ENCODE peak calls at places on chromosomes 2 and 18, in seven cellular contexts. G, V, I, D, T, K and A are unnamed samples. For H3K4me1, the result is how much of the 10 kb centered on the place peaks cover.

GRCh38 chr2:105175231-105175630 is 66.3 kb upstream of the GPR45 start:
- DNase-seq in G (no peak), V (no peak), I (no peak), D (peak), T (no peak), K (no peak), A (no peak)

GRCh38 chr18:43001821-43002220 is 113.7 kb downstream of the RIT2 start:
- DNase-seq in G (peak), V (peak), I (no peak), D (no peak), T (no peak), K (no peak), A (no peak)

GRCh38 chr2:208183937-208184336 is 5.9 kb downstream of the C2orf80 start:
- DNase-seq in G (no peak), V (no peak), I (no peak), D (no peak), T (peak), K (no peak), A (no peak)

GRCh38 chr2:187826023-187826422 is 271.8 kb upstream of the TFPI start:
- DNase-seq in G (peak), V (no peak), I (no peak), D (no peak), T (no peak), K (no peak), A (no peak)

GRCh38 chr2:85340034-85340892 is 12.5 kb upstream of the TGOLN2 start:
- DNase-seq in G (no peak), V (no peak), I (no peak), D (no peak), T (no peak), K (no peak), A (no peak)

GRCh38 chr18:9684901-9685738 is 23.0 kb upstream of the RAB31 start:
- DNase-seq in G (peak), V (peak), I (no peak), D (no peak), T (no peak), K (no peak), A (no peak)

GRCh38 chr2:202718614-202719013 is 83.8 kb downstream of the FAM117B start:
- DNase-seq in G (peak), V (peak), I (no peak), D (no peak), T (no peak), K (peak), A (no peak)

GRCh38 chr2:208255557-208256106 is 761 bp upstream of the IDH1 start:
- DNase-seq in G (no peak), V (no peak), I (no peak), D (no peak), T (no peak), K (no peak), A (no peak)

GRCh38 chr2:6917071-6917760 is at the start of gene RNF144A:
- DNase-seq in G (peak), V (peak), I (peak), D (peak), T (peak), K (no peak), A (peak)

GRCh38 chr2:118844261-118845004 is 3.0 kb downstream of the EN1 start:
- DNase-seq in G (no peak), V (no peak), I (no peak), D (no peak), T (peak), K (no peak), A (no peak)

GRCh38 chr2:230990899-230991150 is 5.1 kb upstream of the SPATA3 start:
- DNase-seq in G (no peak), V (no peak), I (no peak), D (no peak), T (no peak), K (no peak), A (no peak)

GRCh38 chr2:129464036-129464435 is 515.4 kb upstream of the RAB6C start:
- DNase-seq in G (no peak), V (no peak), I (no peak), D (no peak), T (no peak), K (no peak), A (no peak)

GRCh38 chr2:1032030-1032429 is 81.4 kb downstream of the SNTG2 start:
- DNase-seq in G (no peak), V (no peak), I (no peak), D (no peak), T (no peak), K (no peak), A (no peak)

GRCh38 chr18:26711806-26712205 is 153.7 kb downstream of the AQP4 start:
- DNase-seq in G (no peak), V (no peak), I (no peak), D (no peak), T (no peak), K (no peak), A (no peak)

GRCh38 chr2:71891155-71891554 is 256.5 kb downstream of the CYP26B1 start:
- DNase-seq in G (no peak), V (no peak), I (no peak), D (no peak), T (no peak), K (no peak), A (no peak)

GRCh38 chr2:32666704-32667103 is 38.9 kb downstream of the TTC27 start:
- DNase-seq in G (no peak), V (no peak), I (no peak), D (no peak), T (no peak), K (no peak), A (no peak)

GRCh38 chr2:88195247-88195646 is 25.1 kb downstream of the THNSL2 start:
- DNase-seq in G (no peak), V (no peak), I (no peak), D (no peak), T (no peak), K (no peak), A (no peak)

GRCh38 chr2:19609266-19609665 is 250.8 kb upstream of the OSR1 start:
- DNase-seq in G (peak), V (peak), I (no peak), D (no peak), T (no peak), K (peak), A (no peak)

GRCh38 chr2:60554649-60555065 is 1.2 kb upstream of the BCL11A start:
- DNase-seq in G (no peak), V (no peak), I (no peak), D (no peak), T (peak), K (no peak), A (no peak)

GRCh38 chr2:129224022-129224421 is 755.4 kb upstream of the RAB6C start:
- DNase-seq in G (no peak), V (no peak), I (no peak), D (no peak), T (no peak), K (no peak), A (no peak)

GRCh38 chr2:112216158-112216557 is 38.7 kb downstream of the ZC3H8 start:
- DNase-seq in G (peak), V (peak), I (no peak), D (no peak), T (no peak), K (peak), A (no peak)

GRCh38 chr2:112217854-112218253 is 37.0 kb downstream of the ZC3H8 start:
- DNase-seq in G (no peak), V (no peak), I (no peak), D (no peak), T (no peak), K (no peak), A (no peak)

GRCh38 chr2:112220831-112221230 is 34.0 kb downstream of the ZC3H8 start:
- DNase-seq in G (no peak), V (no peak), I (no peak), D (no peak), T (no peak), K (no peak), A (no peak)

DNA sequence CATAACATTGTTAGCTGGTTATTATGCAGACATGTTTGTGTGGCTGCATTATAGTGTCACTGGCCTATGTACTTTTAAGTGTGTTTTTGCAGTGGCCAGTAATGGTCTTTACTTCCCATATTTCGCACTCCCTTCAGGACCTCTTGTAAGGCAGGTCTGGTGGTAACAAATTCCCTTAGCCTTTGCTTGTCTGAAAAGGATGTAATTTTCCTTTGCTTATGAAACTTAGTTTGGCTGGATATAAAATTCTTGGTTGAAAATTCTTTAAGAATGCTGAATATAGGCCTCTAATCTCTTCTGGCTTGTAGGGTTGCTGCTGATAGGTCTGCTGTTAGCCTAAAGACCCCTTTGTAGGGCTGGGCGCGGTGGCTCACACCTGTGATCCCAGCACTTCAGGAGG is 34.7 kb downstream of the ZC3H8 start:
- DNase-seq in G (no peak), V (no peak), I (no peak), D (no peak), T (no peak), K (no peak), A (no peak)
- H3K4me1 ChIP-seq in G (under half), V (under half), I (under half), D (under half), T (under half), K (under half), A (under half)

GRCh38 chr2:212712991-212713390 is 174.4 kb upstream of the ERBB4 start:
- DNase-seq in G (no peak), V (no peak), I (no peak), D (no peak), T (no peak), K (no peak), A (no peak)

GRCh38 chr2:212709287-212709686 is 170.7 kb upstream of the ERBB4 start:
- DNase-seq in G (no peak), V (peak), I (peak), D (no peak), T (peak), K (no peak), A (no peak)

GRCh38 chr2:212713681-212714080 is 175.1 kb upstream of the ERBB4 start:
- DNase-seq in G (no peak), V (no peak), I (no peak), D (no peak), T (no peak), K (no peak), A (no peak)

GRCh38 chr2:212711851-212712250 is 173.2 kb upstream of the ERBB4 start:
- DNase-seq in G (peak), V (peak), I (no peak), D (no peak), T (no peak), K (no peak), A (no peak)

DNA sequence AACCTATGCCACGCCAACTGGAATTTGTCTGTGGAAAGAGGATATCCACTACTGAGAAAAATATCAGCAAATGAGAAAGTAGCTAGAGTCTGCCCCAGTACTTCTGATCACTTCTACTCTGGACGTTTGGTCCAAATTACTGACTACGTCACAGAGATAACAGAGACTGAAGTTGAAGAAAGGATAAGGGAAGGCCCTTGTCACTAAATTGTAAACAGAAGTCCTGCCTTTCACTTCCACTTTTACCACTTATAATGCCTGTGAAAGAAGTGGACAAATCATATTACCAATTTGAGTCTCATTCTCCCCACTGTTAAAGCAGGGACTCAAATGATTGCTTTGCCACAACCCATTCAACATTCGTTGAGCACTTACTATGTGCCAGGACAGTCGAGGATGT is 173.9 kb upstream of the ERBB4 start:
- DNase-seq in G (peak), V (no peak), I (no peak), D (no peak), T (no peak), K (no peak), A (no peak)
- H3K9ac ChIP-seq in G (no peak), V (peak), I (no peak), D (no peak), T (no peak), K (no peak), A (no peak)

GRCh38 chr2:10721344-10722251 is at the start of gene ATP6V1C2:
- DNase-seq in G (no peak), V (no peak), I (peak), D (peak), T (peak), K (no peak), A (peak)
- H3K4me3 ChIP-seq in G (no peak), V (peak), I (peak), D (peak), T (peak), K (peak), A (peak)

GRCh38 chr18:48789259-48789812 is 161.4 kb downstream of the SMAD7 start:
- DNase-seq in G (no peak), V (no peak), I (no peak), D (no peak), T (no peak), K (no peak), A (no peak)
- H3K4me1 ChIP-seq in G (under half), V (under half), I (under half), D (under half), T (under half), K (under half), A (under half)

GRCh38 chr18:76988015-76988826 is 144.4 kb downstream of the MBP start:
- DNase-seq in G (no peak), V (no peak), I (no peak), D (no peak), T (no peak), K (no peak), A (peak)
- H3K9ac ChIP-seq in G (no peak), V (no peak), I (no peak), D (no peak), T (no peak), K (no peak), A (no peak)